ENCODE peak calls at places on chromosomes 1 and 21, in four cellular contexts. B is head of caudate nucleus; Z is activated CD4-positive, alpha-beta memory T cell treated with anti-CD3 and anti-CD28 coated beads for 36 hours; D is AG10803. S is an unnamed sample.

GRCh38 chr1:61757945-61758344 is 15.7 kb downstream of the PATJ start:
- DNase-seq in Z (no peak), B (no peak), D (peak; percentile 60), S (no peak)

GRCh38 chr1:200281451-200281850 is 128.4 kb downstream of the ZNF281 start:
- DNase-seq in Z (no peak), B (no peak), D (peak; percentile 51), S (no peak)

GRCh38 chr1:10402729-10403274 is 3.9 kb downstream of the PGD start:
- DNase-seq in B (no peak), D (no peak), Z (no peak), S (no peak)

GRCh38 chr1:209335090-209335692 is 248.3 kb upstream of the CAMK1G start:
- DNase-seq in D (peak; percentile 25), Z (peak; percentile 9), B (peak; percentile 18), S (peak; percentile 26)

GRCh38 chr1:116931016-116931918 is 21.6 kb downstream of the PTGFRN start:
- DNase-seq in Z (no peak), D (no peak), B (no peak), S (no peak)

GRCh38 chr1:72845342-72845741 is 563.0 kb upstream of the NEGR1 start:
- DNase-seq in D (peak; percentile 15), B (no peak), Z (no peak), S (no peak)

GRCh38 chr1:12097321-12097720 is 34.2 kb downstream of the TNFRSF8 start:
- DNase-seq in B (no peak), D (peak; percentile 40), Z (no peak), S (no peak)

GRCh38 chr1:201886103-201886885 is 2.4 kb upstream of the SHISA4 start:
- DNase-seq in B (no peak), D (no peak), Z (no peak), S (no peak)

GRCh38 chr1:24191860-24192259 is 4.8 kb upstream of the IFNLR1 start:
- DNase-seq in Z (peak; percentile 67), D (peak; percentile 33), B (no peak), S (no peak)

GRCh38 chr1:18599096-18599495 is 31.6 kb upstream of the PAX7 start:
- DNase-seq in D (no peak), Z (no peak), B (no peak), S (peak; percentile 53)

GRCh38 chr1:198125995-198126758 is 30.6 kb upstream of the NEK7 start:
- DNase-seq in Z (no peak), B (no peak), D (peak; percentile 89), S (no peak)

GRCh38 chr21:35476616-35477395 is 427.7 kb upstream of the RUNX1 start:
- DNase-seq in Z (no peak), D (peak; percentile 73), B (no peak), S (no peak)

GRCh38 chr1:206472454-206472853 is 2.2 kb downstream of the IKBKE start:
- DNase-seq in Z (peak; percentile 58), D (peak; percentile 81), B (no peak), S (no peak)

GRCh38 chr21:38646213-38646837 is 148.0 kb upstream of the ERG start:
- DNase-seq in D (peak; percentile 37), Z (peak; percentile 43), B (no peak), S (no peak)

GRCh38 chr1:86731416-86731815 is 27.0 kb downstream of the SH3GLB1 start:
- DNase-seq in Z (no peak), B (no peak), D (no peak), S (no peak)

GRCh38 chr1:192877283-192877886 is 68.5 kb downstream of the RGS2 start:
- DNase-seq in Z (no peak), B (no peak), D (peak; percentile 23), S (no peak)

GRCh38 chr1:38489844-38490270 is 369.7 kb downstream of the RRAGC start:
- DNase-seq in D (no peak), B (peak; percentile 37), Z (peak; percentile 63), S (no peak)

GRCh38 chr1:94919241-94920030 is 7.5 kb downstream of the CNN3 start:
- DNase-seq in Z (no peak), D (peak; percentile 51), B (no peak), S (no peak)

GRCh38 chr21:14693997-14694396 is 147.9 kb upstream of the SAMSN1 start:
- DNase-seq in D (no peak), Z (no peak), B (no peak), S (no peak)

GRCh38 chr1:220922951-220923350 is 43.7 kb downstream of the HLX start:
- DNase-seq in D (no peak), B (no peak), Z (no peak), S (peak; percentile 4)

GRCh38 chr21:44438531-44439210 is 16.6 kb upstream of the LRRC3 start:
- DNase-seq in Z (no peak), B (no peak), D (no peak), S (no peak)

GRCh38 chr1:28535180-28535579 is 17.7 kb upstream of the TRNAU1AP start:
- DNase-seq in Z (no peak), D (no peak), B (no peak), S (no peak)

GRCh38 chr1:204894031-204894430 is 23.4 kb downstream of the NFASC start:
- DNase-seq in B (no peak), Z (no peak), D (peak; percentile 68), S (no peak)

GRCh38 chr21:22019766-22020165 is 1021.6 kb downstream of the NCAM2 start:
- DNase-seq in B (no peak), D (no peak), Z (no peak), S (no peak)

GRCh38 chr1:27322569-27323116 is 680 bp downstream of the TMEM222 start:
- DNase-seq in D (no peak), B (no peak), Z (no peak), S (no peak)

GRCh38 chr1:198444792-198445191 is 95.7 kb downstream of the ATP6V1G3 start:
- DNase-seq in D (peak; percentile 81), B (no peak), Z (no peak), S (no peak)

GRCh38 chr1:160662888-160663287 is 16.0 kb upstream of the SLAMF1 start:
- DNase-seq in D (no peak), Z (no peak), B (no peak), S (no peak)

GRCh38 chr1:193537266-193538003 is 351.0 kb upstream of the B3GALT2 start:
- DNase-seq in D (no peak), Z (peak; percentile 85), B (no peak), S (no peak)

GRCh38 chr21:15063821-15064575 is 802 bp downstream of the NRIP1 start:
- DNase-seq in Z (peak; percentile 22), D (peak; percentile 34), B (peak; percentile 53), S (peak; percentile 47)

GRCh38 chr1:210587547-210587946 is 258.8 kb downstream of the HHAT start:
- DNase-seq in Z (no peak), B (no peak), D (peak; percentile 78), S (peak; percentile 26)

GRCh38 chr21:42460391-42461184 is 35.4 kb downstream of the RSPH1 start:
- DNase-seq in B (no peak), Z (peak; percentile 62), D (no peak), S (no peak)

GRCh38 chr1:21865609-21865942 is 53.5 kb downstream of the LDLRAD2 start:
- DNase-seq in D (no peak), B (no peak), Z (no peak), S (no peak)

S was measured in cerebellum.